ENCODE peak calls at places on chromosomes 7 and 10, in six cellular contexts. One of them, this sample, is unnamed.

GRCh38 chr10:129971381-129972144 is 7.5 kb upstream of the EBF3 start:
- DNase-seq in HFFc6: no peak
- DNase-seq in MCF 10A: no peak
- DNase-seq in transverse colon: peak
- DNase-seq in foreskin fibroblast: peak
- DNase-seq in tibial nerve: no peak
- DNase-seq in this sample: no peak

GRCh38 chr10:27240891-27241639 is 468 bp upstream of the ACBD5 start:
- DNase-seq in foreskin fibroblast: no peak
- DNase-seq in HFFc6: no peak
- DNase-seq in MCF 10A: peak
- DNase-seq in tibial nerve: no peak
- DNase-seq in transverse colon: peak
- DNase-seq in this sample: no peak

GRCh38 chr7:139909379-139910050 is 80.5 kb downstream of the TBXAS1 start:
- DNase-seq in transverse colon: no peak
- DNase-seq in HFFc6: no peak
- DNase-seq in MCF 10A: peak
- DNase-seq in foreskin fibroblast: peak
- DNase-seq in tibial nerve: no peak
- DNase-seq in this sample: peak

GRCh38 chr7:151076863-151077704 is 3.5 kb downstream of the FASTK start:
- DNase-seq in foreskin fibroblast: no peak
- DNase-seq in HFFc6: no peak
- DNase-seq in tibial nerve: no peak
- DNase-seq in MCF 10A: no peak
- DNase-seq in transverse colon: no peak
- DNase-seq in this sample: no peak

GRCh38 chr10:117936136-117936535 is 110.6 kb downstream of the RAB11FIP2 start:
- DNase-seq in foreskin fibroblast: peak
- DNase-seq in transverse colon: no peak
- DNase-seq in tibial nerve: no peak
- DNase-seq in MCF 10A: no peak
- DNase-seq in HFFc6: peak
- DNase-seq in this sample: no peak

GRCh38 chr7:33903770-33904679 is 1.3 kb upstream of the BMPER start:
- DNase-seq in transverse colon: peak
- DNase-seq in HFFc6: peak
- DNase-seq in MCF 10A: no peak
- DNase-seq in foreskin fibroblast: peak
- DNase-seq in tibial nerve: peak
- DNase-seq in this sample: no peak

GRCh38 chr10:44966129-44966815 is 6.7 kb downstream of the RASSF4 start:
- DNase-seq in MCF 10A: no peak
- DNase-seq in tibial nerve: no peak
- DNase-seq in foreskin fibroblast: no peak
- DNase-seq in HFFc6: no peak
- DNase-seq in transverse colon: no peak
- DNase-seq in this sample: no peak

GRCh38 chr10:60728056-60728455 is 50.2 kb upstream of the CDK1 start:
- DNase-seq in MCF 10A: peak
- DNase-seq in tibial nerve: no peak
- DNase-seq in foreskin fibroblast: no peak
- DNase-seq in HFFc6: no peak
- DNase-seq in transverse colon: no peak
- DNase-seq in this sample: no peak

GRCh38 chr10:106980711-106981460 is 183.6 kb downstream of the SORCS1 start:
- DNase-seq in MCF 10A: no peak
- DNase-seq in HFFc6: no peak
- DNase-seq in transverse colon: no peak
- DNase-seq in tibial nerve: no peak
- DNase-seq in foreskin fibroblast: no peak
- DNase-seq in this sample: no peak

GRCh38 chr7:50943482-50943881 is 160.8 kb upstream of the GRB10 start:
- DNase-seq in HFFc6: no peak
- DNase-seq in foreskin fibroblast: no peak
- DNase-seq in MCF 10A: no peak
- DNase-seq in tibial nerve: no peak
- DNase-seq in transverse colon: no peak
- DNase-seq in this sample: no peak

GRCh38 chr7:123329988-123330643 is 130.3 kb upstream of the SLC13A1 start:
- DNase-seq in tibial nerve: no peak
- DNase-seq in HFFc6: no peak
- DNase-seq in foreskin fibroblast: no peak
- DNase-seq in MCF 10A: no peak
- DNase-seq in transverse colon: no peak
- DNase-seq in this sample: no peak

GRCh38 chr10:677038-677437 is 12.4 kb downstream of the DIP2C start:
- DNase-seq in MCF 10A: no peak
- DNase-seq in tibial nerve: no peak
- DNase-seq in HFFc6: no peak
- DNase-seq in transverse colon: no peak
- DNase-seq in foreskin fibroblast: no peak
- DNase-seq in this sample: no peak

GRCh38 chr10:19952611-19953010 is 136.4 kb downstream of the PLXDC2 start:
- DNase-seq in tibial nerve: no peak
- DNase-seq in foreskin fibroblast: no peak
- DNase-seq in MCF 10A: no peak
- DNase-seq in transverse colon: no peak
- DNase-seq in HFFc6: no peak
- DNase-seq in this sample: no peak

GRCh38 chr10:50557130-50557682 is 66.5 kb downstream of the SGMS1 start:
- DNase-seq in foreskin fibroblast: no peak
- DNase-seq in transverse colon: no peak
- DNase-seq in MCF 10A: no peak
- DNase-seq in tibial nerve: no peak
- DNase-seq in HFFc6: no peak
- DNase-seq in this sample: no peak

GRCh38 chr10:50556238-50557120 is 67.3 kb downstream of the SGMS1 start:
- DNase-seq in HFFc6: no peak
- DNase-seq in foreskin fibroblast: no peak
- DNase-seq in tibial nerve: no peak
- DNase-seq in MCF 10A: no peak
- DNase-seq in transverse colon: no peak
- DNase-seq in this sample: no peak

GRCh38 chr10:50552771-50553535 is 70.8 kb downstream of the SGMS1 start:
- DNase-seq in foreskin fibroblast: no peak
- DNase-seq in tibial nerve: no peak
- DNase-seq in transverse colon: peak
- DNase-seq in HFFc6: peak
- DNase-seq in MCF 10A: peak
- DNase-seq in this sample: peak

GRCh38 chr10:50554381-50554994 is 69.3 kb downstream of the SGMS1 start:
- DNase-seq in HFFc6: no peak
- DNase-seq in foreskin fibroblast: no peak
- DNase-seq in transverse colon: no peak
- DNase-seq in tibial nerve: no peak
- DNase-seq in MCF 10A: no peak
- DNase-seq in this sample: no peak

DNA sequence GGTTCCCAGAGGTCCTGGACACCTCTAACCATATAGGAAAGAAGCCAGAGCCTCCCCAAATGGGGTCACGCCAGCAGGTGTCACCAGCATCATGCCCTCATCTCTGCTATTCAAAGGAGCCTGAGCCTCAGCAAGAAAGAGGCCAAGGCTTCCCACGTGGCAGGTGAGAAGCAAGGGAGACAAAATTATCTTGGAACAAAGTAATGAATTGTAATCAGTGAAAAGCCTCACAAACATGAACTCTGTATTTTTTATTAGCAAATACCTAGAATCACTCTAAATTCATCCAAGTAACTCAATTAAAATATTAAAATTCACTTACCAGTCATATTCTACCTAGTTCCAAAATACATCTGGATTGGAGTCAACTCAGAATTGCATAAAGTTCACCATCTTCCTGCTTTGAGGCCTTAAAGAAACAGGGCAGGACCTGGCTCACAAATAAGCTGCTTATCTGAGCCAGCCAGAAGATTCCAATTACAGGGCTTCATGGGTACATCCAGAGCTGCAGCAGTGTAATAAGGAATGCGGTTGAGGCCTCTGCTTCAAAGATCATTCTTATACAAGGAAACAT is 68.7 kb downstream of the SGMS1 start:
- DNase-seq in tibial nerve: no peak
- DNase-seq in MCF 10A: peak
- DNase-seq in transverse colon: no peak
- DNase-seq in HFFc6: peak
- DNase-seq in foreskin fibroblast: peak
- DNase-seq in this sample: peak
- TF ChIP-seq CTCF in tibial nerve: no peak
- TF ChIP-seq CTCF in MCF 10A: peak
- TF ChIP-seq CTCF in transverse colon: no peak
- TF ChIP-seq CTCF in HFFc6: no peak
- TF ChIP-seq CTCF in foreskin fibroblast: no peak
- TF ChIP-seq CTCF in this sample: peak

DNA sequence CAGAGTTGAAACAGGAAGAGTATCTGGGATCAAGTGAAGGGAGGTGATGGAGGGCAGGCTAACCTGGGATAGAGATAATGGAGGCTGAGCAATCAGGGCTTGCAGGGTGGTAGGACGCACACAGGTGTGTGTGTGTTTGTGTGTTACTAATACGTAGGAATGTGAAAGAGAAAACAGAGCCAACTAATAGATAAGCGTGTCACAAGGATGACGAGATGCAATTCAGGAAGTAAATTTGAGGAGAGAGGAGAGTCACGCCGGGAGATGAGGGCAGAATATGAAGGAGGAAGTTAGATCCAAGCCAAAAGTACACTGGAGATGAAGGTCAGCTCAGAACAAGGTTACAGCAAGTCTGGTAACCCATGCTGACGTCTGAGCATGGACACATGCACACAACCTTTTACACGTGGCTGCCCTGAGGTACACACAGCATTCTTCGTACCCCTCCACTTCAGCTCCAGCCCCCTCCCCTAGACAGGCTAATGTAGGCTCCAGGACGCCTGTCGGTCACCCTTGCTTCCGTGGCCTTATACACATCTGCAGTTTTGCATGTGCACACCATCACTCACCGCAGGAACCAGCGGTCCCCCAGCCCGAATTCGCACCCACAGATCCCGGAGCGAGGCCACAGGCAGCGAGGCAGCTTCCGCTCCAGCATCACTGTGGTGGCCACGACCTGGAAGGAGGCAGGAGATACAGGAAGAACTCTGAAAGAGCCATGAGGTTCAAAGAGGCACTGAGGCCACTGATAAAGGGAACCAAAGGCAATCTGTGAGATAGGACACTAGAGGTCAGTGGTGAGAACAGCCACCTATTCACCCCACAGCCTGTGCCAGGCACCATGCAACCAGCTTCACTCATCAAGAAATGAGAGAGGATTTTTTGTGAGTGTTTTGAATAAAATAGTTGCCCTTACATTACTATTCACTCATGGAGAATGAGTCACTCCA is 23.7 kb upstream of the TRPV6 start:
- DNase-seq in MCF 10A: peak
- DNase-seq in HFFc6: no peak
- DNase-seq in tibial nerve: no peak
- DNase-seq in foreskin fibroblast: no peak
- DNase-seq in transverse colon: no peak
- DNase-seq in this sample: no peak
- TF ChIP-seq CTCF in MCF 10A: peak
- TF ChIP-seq CTCF in HFFc6: no peak
- TF ChIP-seq CTCF in tibial nerve: no peak
- TF ChIP-seq CTCF in foreskin fibroblast: peak
- TF ChIP-seq CTCF in transverse colon: no peak
- TF ChIP-seq CTCF in this sample: no peak

DNA sequence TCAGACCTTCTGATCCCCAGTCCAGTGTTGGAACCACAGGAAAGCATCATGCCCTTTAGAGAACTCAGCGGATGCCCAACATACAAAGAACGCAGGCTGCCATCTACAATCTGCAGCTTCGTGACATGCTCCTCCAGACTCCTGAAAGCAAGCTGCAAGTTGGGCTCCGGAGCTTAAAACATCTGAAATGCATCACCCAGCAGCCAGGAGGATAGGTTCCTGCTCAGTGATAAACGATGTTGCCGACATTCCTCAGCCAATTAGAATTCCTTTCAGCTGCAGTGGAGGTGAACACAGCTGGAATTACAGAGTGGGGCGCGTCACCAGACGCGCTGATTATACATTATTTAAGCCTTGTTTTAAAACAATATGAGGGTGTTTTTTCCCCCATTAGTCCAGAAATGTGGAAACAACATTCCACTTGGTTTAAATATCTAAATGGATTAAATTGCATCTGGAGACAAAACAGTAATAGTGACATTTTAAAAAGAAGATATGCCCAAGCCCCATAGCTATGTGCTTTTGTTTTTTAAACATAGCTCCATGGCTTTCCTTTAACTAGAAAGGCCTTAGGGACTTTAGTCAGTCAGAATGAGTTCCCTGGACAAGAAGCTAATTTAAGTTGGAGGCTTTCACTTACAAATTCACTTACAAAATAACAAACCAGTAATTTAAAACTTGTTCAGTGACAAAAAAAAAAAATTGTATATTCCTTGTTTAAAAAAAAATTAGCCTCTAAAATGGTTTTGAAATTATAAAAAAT is 6.3 kb downstream of the SMURF1 start:
- DNase-seq in MCF 10A: no peak
- DNase-seq in foreskin fibroblast: peak
- DNase-seq in tibial nerve: no peak
- DNase-seq in transverse colon: no peak
- DNase-seq in HFFc6: peak
- DNase-seq in this sample: peak
- TF ChIP-seq CTCF in MCF 10A: no peak
- TF ChIP-seq CTCF in foreskin fibroblast: no peak
- TF ChIP-seq CTCF in tibial nerve: no peak
- TF ChIP-seq CTCF in transverse colon: no peak
- TF ChIP-seq CTCF in HFFc6: no peak
- TF ChIP-seq CTCF in this sample: peak

GRCh38 chr10:78274491-78274890 is 240.8 kb downstream of the RPS24 start:
- DNase-seq in transverse colon: no peak
- DNase-seq in HFFc6: no peak
- DNase-seq in MCF 10A: no peak
- DNase-seq in tibial nerve: no peak
- DNase-seq in foreskin fibroblast: no peak
- DNase-seq in this sample: no peak

GRCh38 chr10:78272329-78272728 is 238.7 kb downstream of the RPS24 start:
- DNase-seq in HFFc6: no peak
- DNase-seq in transverse colon: no peak
- DNase-seq in foreskin fibroblast: no peak
- DNase-seq in MCF 10A: no peak
- DNase-seq in tibial nerve: no peak
- DNase-seq in this sample: no peak

GRCh38 chr10:78277267-78277666 is 243.6 kb downstream of the RPS24 start:
- DNase-seq in MCF 10A: no peak
- DNase-seq in foreskin fibroblast: no peak
- DNase-seq in transverse colon: no peak
- DNase-seq in tibial nerve: no peak
- DNase-seq in HFFc6: no peak
- DNase-seq in this sample: no peak

GRCh38 chr10:78277734-78278404 is 244.2 kb downstream of the RPS24 start:
- DNase-seq in transverse colon: no peak
- DNase-seq in HFFc6: peak
- DNase-seq in MCF 10A: no peak
- DNase-seq in tibial nerve: no peak
- DNase-seq in foreskin fibroblast: peak
- DNase-seq in this sample: peak

DNA sequence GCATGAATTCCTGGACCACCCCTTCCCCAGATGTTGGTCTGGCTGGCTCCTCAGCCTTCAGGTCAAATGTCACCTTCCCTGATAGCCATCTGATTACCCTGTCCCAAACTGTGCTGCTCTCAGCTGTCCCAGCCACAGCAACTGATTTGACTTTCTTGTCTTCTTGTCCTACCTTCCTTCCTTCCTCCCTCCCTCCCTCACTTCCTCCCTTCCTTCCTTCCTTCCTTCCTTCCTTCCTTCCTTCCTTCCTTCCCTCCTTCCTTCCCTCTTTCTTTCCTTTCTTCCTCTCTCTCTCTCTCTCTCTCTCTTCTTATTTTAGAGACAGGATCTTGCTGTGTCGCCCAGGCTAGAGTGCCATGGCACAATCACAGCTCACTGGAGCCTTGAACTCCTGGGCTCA is 242.5 kb downstream of the RPS24 start:
- DNase-seq in MCF 10A: no peak
- DNase-seq in HFFc6: no peak
- DNase-seq in transverse colon: no peak
- DNase-seq in foreskin fibroblast: no peak
- DNase-seq in tibial nerve: no peak
- DNase-seq in this sample: no peak
- TF ChIP-seq CTCF in MCF 10A: no peak
- TF ChIP-seq CTCF in HFFc6: no peak
- TF ChIP-seq CTCF in transverse colon: no peak
- TF ChIP-seq CTCF in foreskin fibroblast: no peak
- TF ChIP-seq CTCF in tibial nerve: no peak
- TF ChIP-seq CTCF in this sample: no peak

This sample was measured in brain microvascular endothelial cell.